ENCODE peak calls at places on chromosome 7, in seven cellular contexts. T is SW 1271; V is BE2C; P is amniotic epithelial cell; H is coronary artery; Z is naive thymus-derived CD8-positive, alpha-beta T cell; Q is SK-MEL-5. A is an unnamed sample.

GRCh38 chr7:30335763-30336487 is 51.5 kb downstream of the ZNRF2 start:
- DNase-seq in T (no peak), Z (no peak), P (no peak), H (no peak), V (no peak), Q (no peak), A (no peak)

GRCh38 chr7:1044189-1045037 is at the start of gene GPR146:
- DNase-seq in T (peak; percentile 92), V (peak; percentile 99), Q (peak; percentile 98), P (peak; percentile 92), Z (peak; percentile 89), H (peak; percentile 98), A (peak; percentile 98)

GRCh38 chr7:99096124-99096887 is 47.6 kb downstream of the SMURF1 start:
- DNase-seq in Z (no peak), V (no peak), H (no peak), Q (peak; percentile 76), T (no peak), P (no peak), A (no peak)

GRCh38 chr7:12573885-12574284 is 3.4 kb downstream of the SCIN start:
- DNase-seq in V (no peak), H (no peak), T (no peak), P (no peak), Q (no peak), Z (no peak), A (no peak)

GRCh38 chr7:99943641-99944507 is 14.5 kb upstream of the GJC3 start:
- DNase-seq in Z (no peak), P (no peak), Q (peak; percentile 99), T (no peak), H (no peak), V (no peak), A (no peak)

GRCh38 chr7:34219153-34219552 is 313.8 kb downstream of the BMPER start:
- DNase-seq in Q (no peak), T (no peak), Z (no peak), V (no peak), P (no peak), H (no peak), A (no peak)

GRCh38 chr7:125257617-125258016 is 328.0 kb upstream of the POT1 start:
- DNase-seq in Q (no peak), V (no peak), T (no peak), P (no peak), Z (no peak), H (no peak), A (no peak)

GRCh38 chr7:50782376-50783208 is at the start of gene GRB10:
- DNase-seq in H (no peak), T (no peak), P (peak; percentile 18), Q (peak; percentile 40), V (no peak), Z (peak; percentile 24), A (peak; percentile 71)

GRCh38 chr7:137923380-137923779 is 76.6 kb upstream of the DGKI start:
- DNase-seq in T (no peak), Q (no peak), Z (no peak), V (no peak), P (peak; percentile 59), H (no peak), A (no peak)

GRCh38 chr7:50661345-50662058 is 96.3 kb upstream of the DDC start:
- DNase-seq in H (peak; percentile 70), P (no peak), Z (no peak), T (no peak), Q (no peak), V (no peak), A (no peak)

GRCh38 chr7:18566829-18567228 is 71.3 kb downstream of the HDAC9 start:
- DNase-seq in Z (no peak), V (no peak), Q (no peak), H (no peak), P (no peak), T (no peak), A (no peak)

GRCh38 chr7:43869898-43870240 is 552 bp upstream of the MRPS24 start:
- DNase-seq in T (peak; percentile 22), H (no peak), P (peak; percentile 93), Z (no peak), V (no peak), Q (peak; percentile 49), A (peak; percentile 89)

GRCh38 chr7:38518516-38518915 is 112.7 kb downstream of the AMPH start:
- DNase-seq in H (no peak), Z (no peak), T (no peak), V (no peak), P (no peak), Q (no peak), A (no peak)

GRCh38 chr7:14888904-14889482 is 13.6 kb downstream of the DGKB start:
- DNase-seq in V (no peak), P (no peak), Z (no peak), Q (no peak), H (no peak), T (no peak), A (peak; percentile 41)

GRCh38 chr7:75691793-75692543 is 46.8 kb downstream of the HIP1 start:
- DNase-seq in H (no peak), T (no peak), P (no peak), Q (no peak), Z (no peak), V (no peak), A (no peak)

GRCh38 chr7:152504367-152504766 is 68.6 kb upstream of the KMT2C start:
- DNase-seq in P (no peak), V (no peak), Z (no peak), Q (no peak), H (no peak), T (no peak), A (no peak)

GRCh38 chr7:40972426-40972825 is 730.5 kb downstream of the INHBA start:
- DNase-seq in P (peak; percentile 5), H (no peak), T (no peak), Q (no peak), V (no peak), Z (no peak), A (no peak)

GRCh38 chr7:103905997-103906396 is 83.5 kb downstream of the RELN start:
- DNase-seq in Q (no peak), T (no peak), Z (no peak), V (no peak), H (no peak), P (no peak), A (no peak)

GRCh38 chr7:39407139-39407538 is 159.1 kb upstream of the YAE1 start:
- DNase-seq in Z (no peak), H (no peak), T (no peak), Q (no peak), V (peak; percentile 30), P (no peak), A (peak; percentile 26)

GRCh38 chr7:149690688-149691446 is 82.5 kb downstream of the ZNF467 start:
- DNase-seq in P (peak; percentile 85), T (peak; percentile 76), Q (peak; percentile 93), Z (no peak), H (no peak), V (peak; percentile 80), A (peak; percentile 22)